ENCODE peak calls at places on chromosomes 1 and 21, in seven cellular contexts. J is GM23338; E is CD8-positive, alpha-beta T cell; P is heart left ventricle; Z is body of pancreas; Y is PC-9; O is A549. K is an unnamed sample.

GRCh38 chr1:6414443-6414844 is 5.3 kb downstream of the HES2 start:
- DNase-seq in J (peak), E (peak), P (no peak), Z (no peak), Y (peak), O (peak), K (peak)

GRCh38 chr1:94044290-94044790 is 76.6 kb downstream of the ABCA4 start:
- DNase-seq in J (no peak), E (no peak), P (peak), Z (peak), Y (peak), O (no peak), K (no peak)

GRCh38 chr1:204268101-204268500 is 54.3 kb upstream of the GOLT1A start:
- DNase-seq in J (no peak), E (no peak), P (no peak), Z (no peak), Y (no peak), O (no peak), K (no peak)

GRCh38 chr1:230292739-230293720 is 133.1 kb downstream of the PGBD5 start:
- DNase-seq in J (no peak), E (no peak), P (no peak), Z (no peak), Y (no peak), O (no peak), K (no peak)

GRCh38 chr1:181113061-181113695 is 24.7 kb downstream of the IER5 start:
- DNase-seq in J (no peak), E (no peak), P (no peak), Z (no peak), Y (peak), O (peak), K (peak)

GRCh38 chr1:31643976-31644559 is 608 bp downstream of the PEF1 start:
- DNase-seq in J (no peak), E (no peak), P (no peak), Z (no peak), Y (no peak), O (no peak), K (no peak)

GRCh38 chr1:101506541-101507164 is 269.8 kb downstream of the S1PR1 start:
- DNase-seq in J (peak), E (peak), P (no peak), Z (peak), Y (no peak), O (peak), K (peak)

GRCh38 chr1:40352126-40352525 is 21.4 kb upstream of the SMAP2 start:
- DNase-seq in J (no peak), E (no peak), P (no peak), Z (no peak), Y (no peak), O (no peak), K (no peak)

GRCh38 chr1:47179023-47179987 is 10.5 kb downstream of the PDZK1IP1 start:
- DNase-seq in J (peak), E (peak), P (peak), Z (peak), Y (peak), O (peak), K (peak)

GRCh38 chr1:201632364-201632952 is 93.5 kb downstream of the NAV1 start:
- DNase-seq in J (no peak), E (no peak), P (no peak), Z (no peak), Y (no peak), O (no peak), K (no peak)
- H3K27ac ChIP-seq in J (no peak), E (no peak), P (peak), Z (no peak), Y (no peak), O (no peak), K (no peak)

GRCh38 chr1:61077676-61078521 is 4.5 kb upstream of the NFIA start:
- DNase-seq in J (peak), E (peak), P (peak), Z (peak), Y (peak), O (peak), K (peak)
- H3K27ac ChIP-seq in J (peak), E (peak), P (peak), Z (peak), Y (peak), O (peak), K (peak)

DNA sequence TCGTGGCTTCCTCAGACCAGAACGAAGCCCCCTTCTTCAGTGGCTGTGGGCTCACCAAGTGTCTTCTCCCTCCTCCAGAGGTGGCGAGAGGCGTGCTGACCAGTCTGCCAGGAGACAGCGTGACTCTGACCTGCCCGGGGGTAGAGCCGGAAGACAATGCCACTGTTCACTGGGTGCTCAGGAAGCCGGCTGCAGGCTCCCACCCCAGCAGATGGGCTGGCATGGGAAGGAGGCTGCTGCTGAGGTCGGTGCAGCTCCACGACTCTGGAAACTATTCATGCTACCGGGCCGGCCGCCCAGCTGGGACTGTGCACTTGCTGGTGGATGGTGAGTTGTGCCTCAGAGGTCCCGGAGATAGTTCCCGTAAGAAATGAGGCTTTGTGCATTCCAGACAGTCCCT is 24.0 kb downstream of the IL6R start:
- DNase-seq in J (no peak), E (no peak), P (peak), Z (no peak), Y (no peak), O (no peak), K (peak)
- H3K27ac ChIP-seq in J (no peak), E (no peak), P (peak), Z (peak), Y (no peak), O (no peak), K (no peak)

GRCh38 chr1:182817802-182818201 is 21.3 kb upstream of the DHX9 start:
- DNase-seq in J (no peak), E (no peak), P (no peak), Z (no peak), Y (no peak), O (no peak), K (no peak)

GRCh38 chr1:182811975-182812727 is 22.6 kb downstream of the NPL start:
- DNase-seq in J (peak), E (no peak), P (no peak), Z (no peak), Y (no peak), O (no peak), K (no peak)

DNA sequence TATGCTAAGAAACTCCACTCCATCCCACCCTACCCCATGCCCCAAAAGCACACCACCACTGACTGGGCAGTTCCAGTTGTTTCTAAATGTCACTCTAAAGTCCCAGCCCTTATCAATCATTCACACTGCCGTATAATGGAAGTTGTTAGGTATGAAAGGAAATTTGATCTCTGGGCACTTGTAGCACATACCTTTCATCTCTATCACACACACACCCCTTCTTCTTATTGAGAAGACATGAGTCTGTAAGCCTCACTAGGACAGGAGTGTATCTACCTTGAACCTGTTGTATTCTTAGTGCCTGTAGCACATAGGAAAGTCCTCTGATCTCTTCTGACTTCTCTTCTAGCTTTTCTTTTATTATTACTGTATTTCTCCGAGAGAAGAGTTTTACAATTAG is 22.3 kb upstream of the DHX9 start:
- DNase-seq in J (no peak), E (no peak), P (no peak), Z (no peak), Y (no peak), O (no peak), K (no peak)
- H3K27ac ChIP-seq in J (no peak), E (no peak), P (no peak), Z (no peak), Y (no peak), O (no peak), K (no peak)

GRCh38 chr1:226220473-226221189 is 2.8 kb upstream of the MIXL1 start:
- DNase-seq in J (peak), E (no peak), P (no peak), Z (no peak), Y (no peak), O (no peak), K (peak)
- H3K27ac ChIP-seq in J (no peak), E (no peak), P (no peak), Z (no peak), Y (no peak), O (no peak), K (no peak)

GRCh38 chr1:155966135-155966534 is 12.2 kb downstream of the ARHGEF2 start:
- DNase-seq in J (peak), E (no peak), P (no peak), Z (no peak), Y (no peak), O (no peak), K (no peak)

GRCh38 chr1:155968670-155969069 is 9.7 kb downstream of the ARHGEF2 start:
- DNase-seq in J (no peak), E (no peak), P (peak), Z (no peak), Y (no peak), O (no peak), K (no peak)

GRCh38 chr1:155969377-155969791 is 9.0 kb downstream of the ARHGEF2 start:
- DNase-seq in J (no peak), E (no peak), P (no peak), Z (no peak), Y (no peak), O (no peak), K (no peak)

GRCh38 chr1:155966750-155967149 is 11.6 kb downstream of the ARHGEF2 start:
- DNase-seq in J (no peak), E (no peak), P (no peak), Z (no peak), Y (no peak), O (no peak), K (no peak)

DNA sequence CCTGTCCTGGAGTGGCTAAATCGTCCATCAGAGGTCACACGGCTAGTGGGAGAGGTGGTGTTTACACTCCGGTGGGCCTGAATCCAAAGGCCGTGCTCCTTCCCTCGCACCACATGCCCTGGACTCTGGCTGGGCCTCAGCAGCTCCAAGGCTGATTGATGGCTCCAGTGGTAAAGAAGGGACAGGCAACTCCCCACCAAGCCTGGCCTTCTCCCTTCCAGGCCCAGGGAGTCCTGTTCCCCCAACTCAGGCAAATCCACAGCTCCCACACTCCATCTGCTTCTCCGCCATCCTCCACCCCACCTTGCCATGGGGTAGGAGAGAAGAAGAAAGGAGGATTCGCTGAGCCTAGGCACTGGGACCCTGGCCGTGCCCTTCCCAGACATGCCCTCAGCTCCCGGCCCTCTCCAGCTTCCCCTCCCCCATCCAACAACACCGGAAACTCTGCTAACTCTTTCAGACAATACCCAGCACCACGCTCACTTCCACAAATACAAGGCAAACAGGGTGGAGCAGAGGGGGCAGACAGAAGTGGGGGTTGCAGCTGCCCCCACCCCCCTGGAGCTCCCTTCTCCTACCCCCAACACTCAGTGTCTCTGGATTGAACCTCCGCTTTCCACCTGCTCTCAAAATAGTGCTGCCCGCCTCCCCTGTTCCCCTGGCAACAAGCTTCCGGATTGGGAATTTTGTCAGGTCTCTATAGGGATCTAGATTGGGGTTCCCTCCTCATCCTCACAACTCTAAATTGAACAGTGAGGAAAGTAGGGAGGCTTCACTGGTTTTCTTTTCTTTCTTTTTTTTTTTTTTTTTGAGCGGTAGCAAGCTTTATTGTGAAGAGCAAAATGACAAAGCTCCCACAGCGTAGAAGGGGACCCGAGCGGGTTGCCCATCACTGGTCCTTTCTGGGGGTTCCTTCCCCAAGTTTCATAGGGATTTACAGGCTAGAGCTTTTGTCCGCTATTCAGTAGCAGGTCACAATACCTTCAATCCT is 10.6 kb downstream of the ARHGEF2 start:
- DNase-seq in J (peak), E (peak), P (peak), Z (no peak), Y (no peak), O (no peak), K (no peak)
- H3K27ac ChIP-seq in J (peak), E (peak), P (peak), Z (peak), Y (no peak), O (peak), K (peak)

GRCh38 chr21:39087238-39087975 is 95.8 kb downstream of the PSMG1 start:
- DNase-seq in J (no peak), E (no peak), P (peak), Z (no peak), Y (no peak), O (no peak), K (no peak)
- H3K27ac ChIP-seq in J (no peak), E (no peak), P (peak), Z (no peak), Y (no peak), O (no peak), K (peak)

GRCh38 chr1:220326578-220326977 is 54.3 kb upstream of the RAB3GAP2 start:
- DNase-seq in J (peak), E (no peak), P (peak), Z (no peak), Y (peak), O (no peak), K (no peak)
- H3K27ac ChIP-seq in J (no peak), E (no peak), P (no peak), Z (no peak), Y (peak), O (no peak), K (no peak)